ENCODE peak calls at places on chromosome 13, in eight cellular contexts. S is suprapubic skin; V is T-helper 9 cell; J is activated T-helper 1 cell treated with anti-CD3 and anti-CD28 coated beads, Interleukin-2, amount 50 U/mL, for 16 hours; E is Daoy; D is ureter; X is non-pigmented ciliary epithelial cell; Z is G401. T is an unnamed sample.
A peak's percentile ranks its signal among the peaks of the same experiment; 100 is the strongest.

GRCh38 chr13:90396266-90396665 is 951.2 kb upstream of the MIR17HG start:
- DNase-seq in D (no peak), J (no peak), V (no peak), S (no peak), X (no peak), E (no peak), Z (peak; percentile 68), T (no peak)

GRCh38 chr13:40576369-40576768 is 90.1 kb downstream of the FOXO1 start:
- DNase-seq in E (no peak), J (no peak), Z (no peak), S (no peak), D (no peak), X (no peak), V (no peak), T (no peak)

GRCh38 chr13:97188207-97188606 is 33.9 kb upstream of the MBNL2 start:
- DNase-seq in S (no peak), Z (peak; percentile 29), D (no peak), X (no peak), J (no peak), E (no peak), V (no peak), T (no peak)

GRCh38 chr13:27194895-27195764 is 23.5 kb upstream of the USP12 start:
- DNase-seq in S (no peak), V (no peak), X (peak; percentile 85), J (no peak), Z (no peak), E (peak; percentile 89), D (no peak), T (no peak)

GRCh38 chr13:75544681-75545333 is 4.8 kb upstream of the UCHL3 start:
- DNase-seq in D (no peak), Z (no peak), E (no peak), J (no peak), X (peak; percentile 69), S (no peak), V (no peak), T (no peak)

GRCh38 chr13:96011291-96011875 is 41.8 kb downstream of the UGGT2 start:
- DNase-seq in X (no peak), D (no peak), J (no peak), S (no peak), Z (no peak), V (no peak), E (no peak), T (no peak)

GRCh38 chr13:114118086-114118762 is 14.2 kb downstream of the RASA3 start:
- DNase-seq in S (peak; percentile 45), E (peak; percentile 45), D (no peak), V (no peak), Z (no peak), X (no peak), J (no peak), T (no peak)

GRCh38 chr13:20411638-20412342 is 113.9 kb downstream of the CRYL1 start:
- DNase-seq in J (no peak), Z (no peak), D (no peak), X (no peak), E (no peak), S (no peak), V (no peak), T (no peak)

GRCh38 chr13:26616126-26616525 is 58.6 kb downstream of the WASF3 start:
- DNase-seq in J (no peak), X (no peak), S (no peak), Z (no peak), D (no peak), V (no peak), E (peak; percentile 26), T (no peak)

GRCh38 chr13:44364601-44365000 is 9.0 kb upstream of the SERP2 start:
- DNase-seq in V (no peak), J (no peak), X (no peak), E (peak; percentile 81), D (no peak), Z (no peak), S (no peak), T (no peak)

GRCh38 chr13:83450586-83450985 is 431.7 kb downstream of the SLITRK1 start:
- DNase-seq in V (no peak), S (no peak), E (no peak), D (no peak), J (no peak), X (no peak), Z (no peak), T (no peak)

GRCh38 chr13:110468986-110469495 is 92.5 kb downstream of the RAB20 start:
- DNase-seq in X (no peak), Z (no peak), E (no peak), V (no peak), S (no peak), J (no peak), D (no peak), T (no peak)

GRCh38 chr13:31409678-31410356 is 210.0 kb downstream of the B3GLCT start:
- DNase-seq in D (no peak), V (no peak), E (no peak), Z (no peak), S (no peak), X (no peak), J (no peak), T (no peak)

GRCh38 chr13:111470933-111471332 is 150.5 kb downstream of the TEX29 start:
- DNase-seq in V (no peak), X (no peak), E (no peak), J (no peak), D (no peak), S (no peak), Z (no peak), T (peak; percentile 33)

GRCh38 chr13:112616586-112617381 is 28.8 kb upstream of the TUBGCP3 start:
- DNase-seq in J (no peak), S (no peak), V (no peak), X (no peak), D (no peak), Z (peak; percentile 33), E (peak; percentile 37), T (no peak)

GRCh38 chr13:105920375-105920774 is 615.1 kb downstream of the EFNB2 start:
- DNase-seq in S (no peak), E (peak; percentile 21), X (peak; percentile 66), D (no peak), Z (no peak), J (no peak), V (no peak), T (no peak)

GRCh38 chr13:24161010-24161775 is 673 bp downstream of the SPATA13 start:
- DNase-seq in D (peak; percentile 61), Z (no peak), X (no peak), S (peak; percentile 73), E (peak; percentile 14), J (peak; percentile 9), V (peak; percentile 24), T (no peak)

GRCh38 chr13:111939285-111940278 is 127.4 kb upstream of the SOX1 start:
- DNase-seq in D (no peak), V (no peak), X (no peak), Z (no peak), J (no peak), S (no peak), E (no peak), T (no peak)

GRCh38 chr13:36414461-36414860 is 17.8 kb upstream of the CCNA1 start:
- DNase-seq in Z (no peak), J (no peak), V (no peak), X (no peak), E (no peak), D (no peak), S (no peak), T (no peak)

GRCh38 chr13:18952225-18953016 is 229.2 kb downstream of the TUBA3C start:
- DNase-seq in V (no peak), D (no peak), Z (no peak), S (no peak), E (no peak), X (no peak), J (no peak), T (no peak)

GRCh38 chr13:28181413-28181812 is 43.1 kb downstream of the PAN3 start:
- DNase-seq in X (peak; percentile 44), E (peak; percentile 79), J (no peak), V (no peak), D (no peak), Z (no peak), S (no peak), T (no peak)

GRCh38 chr13:107034236-107034635 is 466.3 kb upstream of the ARGLU1 start:
- DNase-seq in E (no peak), X (no peak), S (no peak), Z (no peak), V (no peak), J (no peak), D (no peak), T (no peak)

GRCh38 chr13:79741006-79741405 is 260.1 kb downstream of the NDFIP2 start:
- DNase-seq in X (no peak), D (no peak), V (no peak), S (no peak), J (no peak), E (no peak), Z (no peak), T (no peak)

GRCh38 chr13:51714663-51715168 is 89.2 kb downstream of the DHRS12 start:
- DNase-seq in V (no peak), D (no peak), S (no peak), Z (no peak), X (peak; percentile 46), E (no peak), J (no peak), T (no peak)